ENCODE peak calls at places on chromosome 1, in ten cellular contexts. M is pancreas; T is dermis blood vessel endothelial cell; F is lower lobe of right lung; V is GM06990; Z is GM18507; I is GM20000; W is stimulated activated naive CD4-positive, alpha-beta T cell; A is NCI-H1105 treated with DMSO at 0.1 percent for 48 hours; H is CD8-positive, alpha-beta memory T cell. P is an unnamed sample.

GRCh38 chr1:197917813-197918646 is 858 bp downstream of the LHX9 start:
- DNase-seq in M (peak; percentile 23), T (peak; percentile 29), F (peak; percentile 50), V (peak; percentile 32), Z (no peak), I (peak; percentile 22), W (peak; percentile 41), A (no peak), H (no peak), P (peak; percentile 86)

GRCh38 chr1:205629751-205630150 is 2.1 kb downstream of the ELK4 start:
- DNase-seq in M (no peak), T (peak; percentile 38), F (no peak), V (no peak), Z (no peak), I (no peak), W (no peak), A (no peak), H (no peak), P (no peak)

GRCh38 chr1:63739452-63739851 is 34.4 kb upstream of the ROR1 start:
- DNase-seq in M (no peak), T (no peak), F (no peak), V (no peak), Z (no peak), I (no peak), W (no peak), A (no peak), H (no peak), P (no peak)

GRCh38 chr1:156804572-156805243 is 11.9 kb downstream of the SH2D2A start:
- DNase-seq in M (no peak), T (peak; percentile 33), F (no peak), V (no peak), Z (no peak), I (no peak), W (no peak), A (no peak), H (no peak), P (peak; percentile 54)

GRCh38 chr1:29626066-29626465 is 389.7 kb downstream of the PTPRU start:
- DNase-seq in M (no peak), T (no peak), F (no peak), V (no peak), Z (no peak), I (no peak), W (no peak), A (no peak), H (no peak), P (no peak)

GRCh38 chr1:86779308-86780191 is 75.2 kb downstream of the SH3GLB1 start:
- DNase-seq in M (no peak), T (no peak), F (no peak), V (no peak), Z (no peak), I (no peak), W (no peak), A (peak; percentile 32), H (no peak), P (no peak)

GRCh38 chr1:238861342-238861741 is 525.0 kb upstream of the CHRM3 start:
- DNase-seq in M (no peak), T (no peak), F (no peak), V (no peak), Z (no peak), I (no peak), W (no peak), A (no peak), H (no peak), P (no peak)

GRCh38 chr1:42259059-42259738 is 75.8 kb downstream of the FOXJ3 start:
- DNase-seq in M (no peak), T (peak; percentile 20), F (no peak), V (peak; percentile 20), Z (no peak), I (peak; percentile 34), W (no peak), A (no peak), H (no peak), P (no peak)

GRCh38 chr1:214551436-214552173 is at the start of gene PTPN14:
- DNase-seq in M (peak; percentile 90), T (peak; percentile 97), F (peak; percentile 90), V (no peak), Z (peak; percentile 18), I (peak; percentile 78), W (no peak), A (peak; percentile 37), H (no peak), P (peak; percentile 98)

GRCh38 chr1:181122227-181122626 is 33.7 kb downstream of the IER5 start:
- DNase-seq in M (no peak), T (no peak), F (no peak), V (no peak), Z (no peak), I (no peak), W (no peak), A (no peak), H (no peak), P (no peak)

GRCh38 chr1:201406831-201407406 is 7.8 kb upstream of the LAD1 start:
- DNase-seq in M (no peak), T (no peak), F (no peak), V (no peak), Z (no peak), I (no peak), W (no peak), A (no peak), H (no peak), P (peak; percentile 21)

GRCh38 chr1:10128081-10128765 is 82.1 kb upstream of the KIF1B start:
- DNase-seq in M (no peak), T (no peak), F (no peak), V (no peak), Z (no peak), I (no peak), W (no peak), A (no peak), H (no peak), P (no peak)

GRCh38 chr1:247118946-247119446 is 14.8 kb upstream of the ZNF669 start:
- DNase-seq in M (no peak), T (peak; percentile 47), F (no peak), V (peak; percentile 38), Z (no peak), I (peak; percentile 55), W (peak; percentile 4), A (no peak), H (no peak), P (peak; percentile 89)

GRCh38 chr1:155219592-155220031 is 11.1 kb downstream of the MTX1 start:
- DNase-seq in M (no peak), T (no peak), F (no peak), V (no peak), Z (no peak), I (no peak), W (no peak), A (peak; percentile 76), H (no peak), P (peak; percentile 46)